ENCODE peak calls at places on chromosomes 11 and 22, in six cellular contexts. One of them, this sample, is unnamed.

GRCh38 chr22:17980638-17981051 is 43.7 kb downstream of the MICAL3 start:
- DNase-seq in GM10248: no peak
- DNase-seq in GM06990: peak
- DNase-seq in endothelial cell: no peak
- DNase-seq in fibroblast of pulmonary artery: peak
- DNase-seq in thoracic aorta: no peak
- DNase-seq in this sample: no peak

GRCh38 chr11:30197869-30198268 is 32.9 kb upstream of the FSHB start:
- DNase-seq in fibroblast of pulmonary artery: no peak
- DNase-seq in endothelial cell: no peak
- DNase-seq in GM06990: no peak
- DNase-seq in thoracic aorta: no peak
- DNase-seq in GM10248: no peak
- DNase-seq in this sample: no peak

GRCh38 chr11:16856022-16856471 is 117.6 kb downstream of the C11orf58 start:
- DNase-seq in fibroblast of pulmonary artery: no peak
- DNase-seq in GM10248: no peak
- DNase-seq in GM06990: no peak
- DNase-seq in thoracic aorta: no peak
- DNase-seq in endothelial cell: no peak
- DNase-seq in this sample: no peak

GRCh38 chr22:32175751-32176644 is 16.9 kb upstream of the C22orf42 start:
- DNase-seq in thoracic aorta: no peak
- DNase-seq in GM06990: no peak
- DNase-seq in GM10248: no peak
- DNase-seq in fibroblast of pulmonary artery: no peak
- DNase-seq in endothelial cell: peak
- DNase-seq in this sample: no peak

GRCh38 chr11:130399196-130399595 is 29.2 kb downstream of the ADAMTS8 start:
- DNase-seq in endothelial cell: no peak
- DNase-seq in GM06990: no peak
- DNase-seq in fibroblast of pulmonary artery: no peak
- DNase-seq in thoracic aorta: no peak
- DNase-seq in GM10248: no peak
- DNase-seq in this sample: no peak

GRCh38 chr11:128704517-128704916 is 10.6 kb downstream of the FLI1 start:
- DNase-seq in endothelial cell: no peak
- DNase-seq in GM06990: no peak
- DNase-seq in thoracic aorta: no peak
- DNase-seq in GM10248: no peak
- DNase-seq in fibroblast of pulmonary artery: no peak
- DNase-seq in this sample: no peak

GRCh38 chr22:46791201-46791731 is 28.8 kb downstream of the TBC1D22A start:
- DNase-seq in GM10248: no peak
- DNase-seq in thoracic aorta: no peak
- DNase-seq in fibroblast of pulmonary artery: peak
- DNase-seq in GM06990: no peak
- DNase-seq in endothelial cell: no peak
- DNase-seq in this sample: peak

GRCh38 chr11:24515632-24516031 is 18.8 kb downstream of the LUZP2 start:
- DNase-seq in GM06990: no peak
- DNase-seq in GM10248: no peak
- DNase-seq in endothelial cell: no peak
- DNase-seq in thoracic aorta: no peak
- DNase-seq in fibroblast of pulmonary artery: no peak
- DNase-seq in this sample: no peak

GRCh38 chr11:7673724-7674434 is 579 bp upstream of the CYB5R2 start:
- DNase-seq in fibroblast of pulmonary artery: no peak
- DNase-seq in GM10248: peak
- DNase-seq in GM06990: peak
- DNase-seq in thoracic aorta: no peak
- DNase-seq in endothelial cell: peak
- DNase-seq in this sample: peak

GRCh38 chr22:39723899-39724351 is 153.4 kb downstream of the CACNA1I start:
- DNase-seq in thoracic aorta: no peak
- DNase-seq in GM06990: no peak
- DNase-seq in GM10248: no peak
- DNase-seq in endothelial cell: no peak
- DNase-seq in fibroblast of pulmonary artery: peak
- DNase-seq in this sample: no peak

GRCh38 chr11:105046898-105047579 is 1.9 kb upstream of the CARD16 start:
- DNase-seq in thoracic aorta: no peak
- DNase-seq in GM06990: no peak
- DNase-seq in endothelial cell: no peak
- DNase-seq in fibroblast of pulmonary artery: peak
- DNase-seq in GM10248: no peak
- DNase-seq in this sample: no peak

GRCh38 chr11:61860054-61860903 is 31.1 kb downstream of the FADS3 start:
- DNase-seq in fibroblast of pulmonary artery: peak
- DNase-seq in endothelial cell: no peak
- DNase-seq in thoracic aorta: no peak
- DNase-seq in GM10248: no peak
- DNase-seq in GM06990: no peak
- DNase-seq in this sample: no peak

GRCh38 chr11:35585411-35585810 is 32.8 kb upstream of the FJX1 start:
- DNase-seq in thoracic aorta: no peak
- DNase-seq in GM10248: no peak
- DNase-seq in fibroblast of pulmonary artery: no peak
- DNase-seq in endothelial cell: no peak
- DNase-seq in GM06990: no peak
- DNase-seq in this sample: no peak

GRCh38 chr22:30078320-30079311 is 1.6 kb upstream of the HORMAD2 start:
- DNase-seq in fibroblast of pulmonary artery: no peak
- DNase-seq in thoracic aorta: no peak
- DNase-seq in GM06990: peak
- DNase-seq in endothelial cell: no peak
- DNase-seq in GM10248: peak
- DNase-seq in this sample: peak

GRCh38 chr11:13073119-13073981 is 64.2 kb downstream of the RASSF10 start:
- DNase-seq in thoracic aorta: no peak
- DNase-seq in fibroblast of pulmonary artery: peak
- DNase-seq in GM06990: peak
- DNase-seq in GM10248: no peak
- DNase-seq in endothelial cell: no peak
- DNase-seq in this sample: no peak

GRCh38 chr22:39559456-39560105 is 11.0 kb upstream of the CACNA1I start:
- DNase-seq in GM10248: peak
- DNase-seq in fibroblast of pulmonary artery: no peak
- DNase-seq in thoracic aorta: no peak
- DNase-seq in endothelial cell: peak
- DNase-seq in GM06990: no peak
- DNase-seq in this sample: peak

DNA sequence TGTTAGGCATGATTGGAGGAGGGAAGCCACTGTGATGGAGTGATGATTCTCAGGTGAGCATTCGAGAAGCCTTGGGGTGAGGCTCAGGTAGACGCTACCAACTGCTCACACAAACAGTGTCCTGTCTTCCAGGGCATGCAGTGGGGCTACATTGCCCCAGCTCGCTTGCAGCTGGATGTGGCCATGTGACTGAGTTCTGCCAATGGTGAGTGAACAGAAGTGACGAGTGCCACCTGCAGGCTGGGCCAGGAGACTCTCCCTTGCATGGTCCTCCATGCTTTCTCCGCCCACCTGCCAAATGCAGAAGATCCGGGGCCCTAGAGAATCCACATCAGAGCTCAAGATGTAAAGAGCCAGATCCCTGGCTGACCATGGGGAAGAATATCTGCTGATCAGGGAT is 195.9 kb downstream of the BCR start:
- DNase-seq in fibroblast of pulmonary artery: peak
- DNase-seq in GM06990: no peak
- DNase-seq in thoracic aorta: no peak
- DNase-seq in GM10248: peak
- DNase-seq in endothelial cell: peak
- DNase-seq in this sample: peak
- TF ChIP-seq CTCF in fibroblast of pulmonary artery: peak
- TF ChIP-seq CTCF in GM06990: peak
- TF ChIP-seq CTCF in thoracic aorta: no peak
- TF ChIP-seq CTCF in GM10248: peak
- TF ChIP-seq CTCF in endothelial cell: peak
- TF ChIP-seq CTCF in this sample: peak

DNA sequence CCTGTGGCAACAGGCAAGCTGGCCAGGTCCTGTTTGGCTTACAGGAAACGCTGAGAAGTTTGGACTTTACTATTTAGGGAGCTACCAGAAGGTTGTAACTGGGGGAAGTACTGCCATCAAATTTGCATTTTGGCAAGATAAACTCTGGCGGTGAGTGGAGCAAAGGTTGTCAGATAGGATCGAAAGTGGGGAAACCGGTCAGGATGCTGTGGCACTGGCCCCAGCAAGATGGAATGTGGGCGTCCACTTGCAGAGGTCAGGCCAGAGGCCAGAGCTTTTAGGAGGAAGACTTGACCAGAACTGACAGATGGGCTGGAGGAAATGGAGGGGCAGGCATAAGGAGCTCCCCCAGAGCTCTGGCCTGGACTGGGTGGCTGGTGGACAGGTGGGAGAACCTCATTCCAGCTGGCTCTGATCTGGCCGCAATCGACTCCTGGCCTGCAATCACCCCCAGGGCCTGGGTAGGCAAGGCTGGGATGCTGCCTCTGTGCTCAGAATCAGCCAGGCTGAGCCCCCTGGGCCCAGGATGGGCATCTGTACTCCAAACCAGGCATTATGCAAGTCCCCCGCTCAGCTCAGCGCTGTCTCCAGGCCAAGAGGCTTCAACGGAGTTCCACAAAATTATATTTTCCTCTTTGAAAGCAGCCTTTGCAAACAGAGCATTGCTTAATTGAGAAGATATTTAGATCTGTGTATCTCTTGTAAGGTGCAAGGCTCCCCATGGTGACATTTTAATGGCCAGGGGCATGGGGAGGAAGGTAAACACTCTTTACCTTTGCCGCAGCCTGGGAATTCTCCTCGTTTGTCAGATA is 178.3 kb upstream of the NECTIN1 start:
- DNase-seq in fibroblast of pulmonary artery: no peak
- DNase-seq in thoracic aorta: no peak
- DNase-seq in endothelial cell: no peak
- DNase-seq in GM10248: no peak
- DNase-seq in GM06990: no peak
- DNase-seq in this sample: no peak
- TF ChIP-seq CTCF in fibroblast of pulmonary artery: no peak
- TF ChIP-seq CTCF in thoracic aorta: no peak
- TF ChIP-seq CTCF in endothelial cell: no peak
- TF ChIP-seq CTCF in GM10248: no peak
- TF ChIP-seq CTCF in GM06990: no peak
- TF ChIP-seq CTCF in this sample: no peak

GRCh38 chr22:37959231-37959825 is 5.8 kb downstream of the POLR2F start:
- DNase-seq in GM10248: no peak
- DNase-seq in thoracic aorta: no peak
- DNase-seq in fibroblast of pulmonary artery: no peak
- DNase-seq in GM06990: no peak
- DNase-seq in endothelial cell: no peak
- DNase-seq in this sample: no peak

GRCh38 chr22:37957232-37957631 is 3.7 kb downstream of the POLR2F start:
- DNase-seq in endothelial cell: no peak
- DNase-seq in GM06990: no peak
- DNase-seq in thoracic aorta: no peak
- DNase-seq in GM10248: no peak
- DNase-seq in fibroblast of pulmonary artery: no peak
- DNase-seq in this sample: no peak

GRCh38 chr22:37965940-37966664 is 12.6 kb downstream of the POLR2F start:
- DNase-seq in fibroblast of pulmonary artery: peak
- DNase-seq in GM10248: no peak
- DNase-seq in GM06990: no peak
- DNase-seq in endothelial cell: no peak
- DNase-seq in thoracic aorta: no peak
- DNase-seq in this sample: no peak

DNA sequence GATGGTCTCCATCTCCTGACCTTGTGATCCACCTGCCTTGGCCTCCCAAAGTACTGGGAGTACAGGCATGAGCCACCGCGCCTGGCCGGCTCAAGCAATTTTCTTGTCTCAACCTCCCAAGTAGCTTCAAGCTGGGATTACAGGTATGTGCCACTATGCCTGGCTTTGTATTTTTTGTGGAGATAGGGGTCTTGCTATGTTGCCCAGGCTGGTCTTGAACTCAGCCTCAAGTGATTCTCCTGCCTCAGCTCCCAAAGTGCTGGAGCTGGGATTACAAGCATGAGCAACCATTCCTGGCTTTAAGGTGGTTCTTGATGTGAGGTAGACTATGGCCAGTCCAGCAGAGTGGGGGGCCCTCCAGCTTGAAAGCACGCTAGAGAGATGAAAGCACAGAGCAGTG is 7.6 kb downstream of the POLR2F start:
- DNase-seq in thoracic aorta: no peak
- DNase-seq in GM06990: no peak
- DNase-seq in fibroblast of pulmonary artery: no peak
- DNase-seq in endothelial cell: no peak
- DNase-seq in GM10248: no peak
- DNase-seq in this sample: no peak
- TF ChIP-seq CTCF in thoracic aorta: no peak
- TF ChIP-seq CTCF in GM06990: no peak
- TF ChIP-seq CTCF in fibroblast of pulmonary artery: no peak
- TF ChIP-seq CTCF in endothelial cell: no peak
- TF ChIP-seq CTCF in GM10248: no peak
- TF ChIP-seq CTCF in this sample: no peak

GRCh38 chr11:707817-708420 is 1.9 kb downstream of the EPS8L2 start:
- DNase-seq in thoracic aorta: no peak
- DNase-seq in endothelial cell: no peak
- DNase-seq in fibroblast of pulmonary artery: no peak
- DNase-seq in GM06990: no peak
- DNase-seq in GM10248: peak
- DNase-seq in this sample: no peak

GRCh38 chr11:708511-708910 is 2.5 kb downstream of the EPS8L2 start:
- DNase-seq in thoracic aorta: no peak
- DNase-seq in GM10248: peak
- DNase-seq in GM06990: no peak
- DNase-seq in endothelial cell: no peak
- DNase-seq in fibroblast of pulmonary artery: no peak
- DNase-seq in this sample: no peak

GRCh38 chr11:705646-706438 is at the start of gene EPS8L2:
- DNase-seq in endothelial cell: no peak
- DNase-seq in GM06990: no peak
- DNase-seq in fibroblast of pulmonary artery: no peak
- DNase-seq in GM10248: peak
- DNase-seq in thoracic aorta: no peak
- DNase-seq in this sample: no peak

GRCh38 chr11:706439-706956 is 467 bp downstream of the EPS8L2 start:
- DNase-seq in thoracic aorta: no peak
- DNase-seq in endothelial cell: no peak
- DNase-seq in GM06990: no peak
- DNase-seq in GM10248: no peak
- DNase-seq in fibroblast of pulmonary artery: no peak
- DNase-seq in this sample: no peak

GRCh38 chr11:706957-707816 is 1.2 kb downstream of the EPS8L2 start:
- DNase-seq in GM10248: peak
- DNase-seq in thoracic aorta: no peak
- DNase-seq in fibroblast of pulmonary artery: no peak
- DNase-seq in endothelial cell: no peak
- DNase-seq in GM06990: no peak
- DNase-seq in this sample: no peak
- TF ChIP-seq CTCF in GM10248: no peak
- TF ChIP-seq CTCF in thoracic aorta: peak
- TF ChIP-seq CTCF in fibroblast of pulmonary artery: no peak
- TF ChIP-seq CTCF in endothelial cell: no peak
- TF ChIP-seq CTCF in GM06990: no peak
- TF ChIP-seq CTCF in this sample: no peak